ENCODE peak calls at places on chromosomes 4 and X, in four cellular contexts. One of them, this sample, is unnamed.

GRCh38 chr4:89755210-89755609 is 81.8 kb downstream of the SNCA start:
- DNase-seq in GM12878: no peak
- DNase-seq in K562: no peak
- DNase-seq in HL-60: no peak
- DNase-seq in this sample: no peak

GRCh38 chrX:31224321-31225012 is 152.6 kb upstream of the FTHL17 start:
- DNase-seq in GM12878: no peak
- DNase-seq in K562: no peak
- DNase-seq in HL-60: no peak
- DNase-seq in this sample: no peak

GRCh38 chr4:182584016-182584415 is 333.2 kb downstream of the DCTD start:
- DNase-seq in GM12878: no peak
- DNase-seq in K562: no peak
- DNase-seq in HL-60: no peak
- DNase-seq in this sample: no peak

GRCh38 chrX:103417370-103417769 is 41.0 kb downstream of the BEX3 start:
- DNase-seq in GM12878: no peak
- DNase-seq in K562: no peak
- DNase-seq in HL-60: no peak
- DNase-seq in this sample: no peak

GRCh38 chr4:102535398-102536082 is 34.4 kb downstream of the NFKB1 start:
- DNase-seq in GM12878: no peak
- DNase-seq in K562: no peak
- DNase-seq in HL-60: no peak
- DNase-seq in this sample: no peak

GRCh38 chr4:151744614-151745013 is 16.2 kb downstream of the GATB start:
- DNase-seq in GM12878: peak; percentile 44
- DNase-seq in K562: peak; percentile 84
- DNase-seq in HL-60: no peak
- DNase-seq in this sample: no peak

GRCh38 chr4:103054030-103054429 is 22.5 kb downstream of the SLC9B2 start:
- DNase-seq in GM12878: no peak
- DNase-seq in K562: no peak
- DNase-seq in HL-60: no peak
- DNase-seq in this sample: no peak

GRCh38 chr4:164508126-164508525 is 245.8 kb upstream of the SMIM31 start:
- DNase-seq in GM12878: no peak
- DNase-seq in K562: no peak
- DNase-seq in HL-60: no peak
- DNase-seq in this sample: no peak

GRCh38 chr4:48963042-48963679 is 22.9 kb upstream of the CWH43 start:
- DNase-seq in GM12878: peak; percentile 21
- DNase-seq in K562: peak; percentile 86
- DNase-seq in HL-60: peak; percentile 81
- DNase-seq in this sample: no peak

GRCh38 chr4:128031756-128032384 is 29.2 kb upstream of the LARP1B start:
- DNase-seq in GM12878: no peak
- DNase-seq in K562: no peak
- DNase-seq in HL-60: no peak
- DNase-seq in this sample: no peak

GRCh38 chrX:51641421-51642021 is 22.8 kb upstream of the CENPVL3 start:
- DNase-seq in GM12878: no peak
- DNase-seq in K562: peak; percentile 26
- DNase-seq in HL-60: peak; percentile 9
- DNase-seq in this sample: peak; percentile 16

GRCh38 chr4:174835536-174835935 is 6.5 kb upstream of the GLRA3 start:
- DNase-seq in GM12878: no peak
- DNase-seq in K562: no peak
- DNase-seq in HL-60: no peak
- DNase-seq in this sample: no peak

GRCh38 chr4:102299708-102300107 is 45.6 kb downstream of the SLC39A8 start:
- DNase-seq in GM12878: no peak
- DNase-seq in K562: peak; percentile 79
- DNase-seq in HL-60: peak; percentile 27
- DNase-seq in this sample: no peak

GRCh38 chrX:16516473-16516872 is 133.5 kb upstream of the S100G start:
- DNase-seq in GM12878: no peak
- DNase-seq in K562: no peak
- DNase-seq in HL-60: no peak
- DNase-seq in this sample: no peak

GRCh38 chrX:150547511-150548115 is 20.8 kb upstream of the MTM1 start:
- DNase-seq in GM12878: no peak
- DNase-seq in K562: peak; percentile 33
- DNase-seq in HL-60: no peak
- DNase-seq in this sample: no peak

GRCh38 chr4:38762560-38762959 is 20.2 kb downstream of the TLR10 start:
- DNase-seq in GM12878: no peak
- DNase-seq in K562: no peak
- DNase-seq in HL-60: no peak
- DNase-seq in this sample: no peak

GRCh38 chrX:7378406-7378805 is 230.5 kb upstream of the PUDP start:
- DNase-seq in GM12878: no peak
- DNase-seq in K562: no peak
- DNase-seq in HL-60: peak; percentile 55
- DNase-seq in this sample: no peak

GRCh38 chr4:128558896-128559669 is 250.4 kb upstream of the JADE1 start:
- DNase-seq in GM12878: no peak
- DNase-seq in K562: no peak
- DNase-seq in HL-60: peak; percentile 12
- DNase-seq in this sample: no peak

GRCh38 chrX:71147496-71148277 is 3.0 kb downstream of the NLGN3 start:
- DNase-seq in GM12878: no peak
- DNase-seq in K562: no peak
- DNase-seq in HL-60: peak; percentile 48
- DNase-seq in this sample: no peak

GRCh38 chrX:18012974-18013373 is 151.9 kb upstream of the RAI2 start:
- DNase-seq in GM12878: no peak
- DNase-seq in K562: no peak
- DNase-seq in HL-60: no peak
- DNase-seq in this sample: no peak

GRCh38 chr4:69470561-69470960 is 25.1 kb downstream of the UGT2B4 start:
- DNase-seq in GM12878: no peak
- DNase-seq in K562: no peak
- DNase-seq in HL-60: no peak
- DNase-seq in this sample: no peak

GRCh38 chrX:57528670-57529255 is 63.0 kb upstream of the ZXDB start:
- DNase-seq in GM12878: no peak
- DNase-seq in K562: peak; percentile 1
- DNase-seq in HL-60: peak; percentile 10
- DNase-seq in this sample: no peak

GRCh38 chrX:136754641-136755040 is 26.1 kb downstream of the ARHGEF6 start:
- DNase-seq in GM12878: no peak
- DNase-seq in K562: no peak
- DNase-seq in HL-60: peak; percentile 67
- DNase-seq in this sample: no peak

DNA sequence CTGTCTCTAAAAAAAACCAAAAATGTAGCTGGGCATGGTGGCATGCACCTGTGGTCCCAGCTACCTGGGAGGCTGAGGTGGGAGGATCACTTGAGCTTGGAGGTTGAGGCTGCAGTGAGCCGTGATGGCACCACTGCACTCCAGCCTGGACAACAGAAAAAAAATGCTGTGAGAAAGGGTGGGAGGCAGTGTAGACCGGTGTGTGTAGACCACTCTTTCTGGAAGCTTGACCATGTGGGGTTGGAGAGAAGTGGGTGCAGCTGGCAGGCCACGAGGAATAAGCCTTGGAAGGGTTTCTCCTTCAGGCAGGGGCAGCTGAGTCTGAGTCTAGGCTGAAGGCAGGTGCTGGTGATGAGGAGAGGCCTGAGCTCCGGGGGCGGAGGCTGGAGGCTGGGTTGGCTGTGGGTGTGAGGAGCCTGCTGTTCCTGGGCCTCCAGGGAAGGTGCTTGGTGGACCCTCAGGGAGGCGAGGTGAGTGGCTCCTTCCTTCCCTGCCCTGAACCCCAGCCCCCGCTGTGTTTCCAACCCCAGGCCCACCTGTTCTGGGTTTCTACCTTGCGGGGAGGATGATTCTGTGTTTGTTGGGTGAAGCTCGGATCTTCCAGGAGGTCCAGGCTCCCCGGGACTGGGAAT is 9.3 kb upstream of the TBC1D14 start:
- DNase-seq in GM12878: no peak
- DNase-seq in K562: no peak
- DNase-seq in HL-60: no peak
- DNase-seq in this sample: no peak
- TF ChIP-seq SPI1 in GM12878: no peak
- TF ChIP-seq SPI1 in K562: no peak
- TF ChIP-seq SPI1 in HL-60: no peak
- TF ChIP-seq SPI1 in this sample: no peak

GRCh38 chr4:40953253-40954118 is 203.7 kb downstream of the NSUN7 start:
- DNase-seq in GM12878: no peak
- DNase-seq in K562: no peak
- DNase-seq in HL-60: no peak
- DNase-seq in this sample: no peak
- TF ChIP-seq SPI1 in GM12878: no peak
- TF ChIP-seq SPI1 in K562: no peak
- TF ChIP-seq SPI1 in HL-60: no peak
- TF ChIP-seq SPI1 in this sample: no peak

GRCh38 chr4:139774759-139775487 is 109.3 kb downstream of the MGST2 start:
- DNase-seq in GM12878: no peak
- DNase-seq in K562: no peak
- DNase-seq in HL-60: no peak
- DNase-seq in this sample: no peak
- TF ChIP-seq SPI1 in GM12878: no peak
- TF ChIP-seq SPI1 in K562: no peak
- TF ChIP-seq SPI1 in HL-60: no peak
- TF ChIP-seq SPI1 in this sample: no peak

GRCh38 chrX:129077384-129077783 is 445.9 kb downstream of the SMARCA1 start:
- DNase-seq in GM12878: no peak
- DNase-seq in K562: no peak
- DNase-seq in HL-60: no peak
- DNase-seq in this sample: no peak
- TF ChIP-seq SPI1 in GM12878: no peak
- TF ChIP-seq SPI1 in K562: no peak
- TF ChIP-seq SPI1 in HL-60: no peak
- TF ChIP-seq SPI1 in this sample: no peak

GRCh38 chr4:152989554-152989970 is 53.4 kb downstream of the FHDC1 start:
- DNase-seq in GM12878: no peak
- DNase-seq in K562: no peak
- DNase-seq in HL-60: no peak
- DNase-seq in this sample: no peak

GRCh38 chr4:152990471-152991131 is 54.5 kb downstream of the FHDC1 start:
- DNase-seq in GM12878: no peak
- DNase-seq in K562: peak; percentile 65
- DNase-seq in HL-60: no peak
- DNase-seq in this sample: no peak

GRCh38 chr4:152992491-152992890 is 56.4 kb downstream of the FHDC1 start:
- DNase-seq in GM12878: no peak
- DNase-seq in K562: no peak
- DNase-seq in HL-60: no peak
- DNase-seq in this sample: no peak

GRCh38 chr4:152991361-152991760 is 55.2 kb downstream of the FHDC1 start:
- DNase-seq in GM12878: no peak
- DNase-seq in K562: no peak
- DNase-seq in HL-60: no peak
- DNase-seq in this sample: no peak

GRCh38 chr4:152992027-152992426 is 55.9 kb downstream of the FHDC1 start:
- DNase-seq in GM12878: no peak
- DNase-seq in K562: no peak
- DNase-seq in HL-60: no peak
- DNase-seq in this sample: no peak
- TF ChIP-seq SPI1 in GM12878: no peak
- TF ChIP-seq SPI1 in K562: no peak
- TF ChIP-seq SPI1 in HL-60: no peak
- TF ChIP-seq SPI1 in this sample: no peak

DNA sequence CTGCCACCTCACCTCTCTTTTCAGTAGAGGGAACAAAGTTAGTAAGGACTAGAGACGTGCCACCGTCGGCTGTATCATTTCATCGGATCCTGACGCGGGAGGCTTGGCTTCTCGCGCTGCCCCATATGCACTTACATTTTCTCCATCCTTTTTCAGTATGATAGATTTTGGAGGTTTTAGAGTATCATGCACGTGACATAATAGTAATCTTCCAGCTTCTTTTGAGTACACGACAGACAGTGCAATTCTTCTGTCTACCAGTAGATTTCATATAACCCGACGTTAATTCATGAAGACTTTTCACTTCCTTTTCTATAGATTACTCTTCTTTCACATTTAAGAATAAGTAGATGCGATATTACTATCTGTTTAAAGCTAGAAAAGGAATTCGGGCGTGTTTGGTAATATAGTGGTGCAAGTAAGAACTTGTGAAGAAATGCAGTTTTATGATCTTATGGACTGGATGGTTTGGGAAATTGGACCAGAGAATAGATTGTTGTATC is 995 bp downstream of the CDS1 start:
- DNase-seq in GM12878: no peak
- DNase-seq in K562: no peak
- DNase-seq in HL-60: no peak
- DNase-seq in this sample: no peak
- TF ChIP-seq SPI1 in GM12878: no peak
- TF ChIP-seq SPI1 in K562: no peak
- TF ChIP-seq SPI1 in HL-60: no peak
- TF ChIP-seq SPI1 in this sample: peak; percentile 19

GRCh38 chrX:13028871-13029336 is 15.5 kb downstream of the FAM9C start:
- DNase-seq in GM12878: no peak
- DNase-seq in K562: no peak
- DNase-seq in HL-60: no peak
- DNase-seq in this sample: no peak

GRCh38 chrX:13026877-13027652 is 17.4 kb downstream of the FAM9C start:
- DNase-seq in GM12878: no peak
- DNase-seq in K562: no peak
- DNase-seq in HL-60: no peak
- DNase-seq in this sample: no peak

GRCh38 chrX:13033193-13033592 is 11.2 kb downstream of the FAM9C start:
- DNase-seq in GM12878: no peak
- DNase-seq in K562: no peak
- DNase-seq in HL-60: no peak
- DNase-seq in this sample: no peak

GRCh38 chrX:13029831-13030771 is 14.3 kb downstream of the FAM9C start:
- DNase-seq in GM12878: no peak
- DNase-seq in K562: no peak
- DNase-seq in HL-60: no peak
- DNase-seq in this sample: no peak

DNA sequence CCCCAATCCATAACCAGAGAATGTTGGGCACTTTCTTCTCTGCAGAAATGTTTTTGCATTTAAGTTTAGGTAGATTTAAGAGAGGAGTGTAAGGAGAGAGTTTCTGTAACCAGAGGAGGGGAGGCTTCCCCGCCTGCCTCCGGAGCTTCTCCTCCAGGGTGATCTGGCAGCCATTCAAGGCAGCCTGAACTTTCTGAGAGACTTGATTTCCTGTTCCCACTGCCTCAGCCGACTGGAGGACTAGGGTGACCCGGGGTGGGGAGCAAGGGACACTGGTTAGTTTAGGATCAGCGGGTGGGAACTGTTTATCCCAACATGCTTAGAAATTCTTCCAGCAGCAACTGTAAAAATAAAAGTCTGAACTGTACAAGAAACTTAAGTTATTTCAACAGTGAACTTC is 15.1 kb downstream of the FAM9C start:
- DNase-seq in GM12878: no peak
- DNase-seq in K562: peak; percentile 37
- DNase-seq in HL-60: no peak
- DNase-seq in this sample: no peak
- TF ChIP-seq SPI1 in GM12878: no peak
- TF ChIP-seq SPI1 in K562: no peak
- TF ChIP-seq SPI1 in HL-60: no peak
- TF ChIP-seq SPI1 in this sample: no peak

GRCh38 chr4:114780205-114780604 is 181.6 kb downstream of the UGT8 start:
- DNase-seq in GM12878: no peak
- DNase-seq in K562: no peak
- DNase-seq in HL-60: no peak
- DNase-seq in this sample: no peak
- TF ChIP-seq SPI1 in GM12878: no peak
- TF ChIP-seq SPI1 in K562: no peak
- TF ChIP-seq SPI1 in HL-60: no peak
- TF ChIP-seq SPI1 in this sample: no peak

This sample was measured in GM12891.